ENCODE peak calls at places on chromosome 14, in seven cellular contexts. W, I, M, N, D, Q and Y are unnamed samples.

GRCh38 chr14:38143651-38144505 is 63.8 kb upstream of the SSTR1 start:
- DNase-seq in W (peak; percentile 11), I (no peak), M (no peak), N (peak; percentile 6), D (no peak), Q (peak; percentile 81), Y (no peak)

GRCh38 chr14:37591941-37592287 is 3.1 kb downstream of the FOXA1 start:
- DNase-seq in W (no peak), I (peak; percentile 92), M (no peak), N (no peak), D (no peak), Q (no peak), Y (no peak)

GRCh38 chr14:101511620-101512395 is 49.5 kb upstream of the DIO3 start:
- DNase-seq in W (no peak), I (no peak), M (no peak), N (no peak), D (no peak), Q (no peak), Y (no peak)

GRCh38 chr14:49971156-49972141 is 78.6 kb downstream of the ARF6 start:
- DNase-seq in W (no peak), I (peak; percentile 67), M (peak; percentile 85), N (no peak), D (no peak), Q (no peak), Y (peak; percentile 21)

GRCh38 chr14:95146079-95146771 is 11.1 kb downstream of the DICER1 start:
- DNase-seq in W (no peak), I (no peak), M (no peak), N (no peak), D (peak; percentile 48), Q (no peak), Y (no peak)

GRCh38 chr14:32252030-32252670 is 49.1 kb upstream of the RNU6-8 start:
- DNase-seq in W (peak; percentile 70), I (peak; percentile 90), M (peak; percentile 69), N (peak; percentile 81), D (peak; percentile 65), Q (peak; percentile 70), Y (peak; percentile 77)

GRCh38 chr14:82537831-82538230 is 1004.2 kb upstream of the SEL1L start:
- DNase-seq in W (no peak), I (peak; percentile 73), M (no peak), N (no peak), D (no peak), Q (no peak), Y (no peak)

GRCh38 chr14:48568688-48569087 is 893.3 kb upstream of the MDGA2 start:
- DNase-seq in W (no peak), I (no peak), M (no peak), N (peak; percentile 2), D (no peak), Q (no peak), Y (no peak)

GRCh38 chr14:90408713-90409112 is 11.9 kb downstream of the CALM1 start:
- DNase-seq in W (no peak), I (peak; percentile 49), M (no peak), N (no peak), D (no peak), Q (no peak), Y (no peak)

GRCh38 chr14:99158150-99158549 is 113.8 kb downstream of the BCL11B start:
- DNase-seq in W (no peak), I (no peak), M (no peak), N (no peak), D (peak; percentile 34), Q (no peak), Y (no peak)

GRCh38 chr14:36996133-36996856 is 176.1 kb downstream of the SLC25A21 start:
- DNase-seq in W (no peak), I (no peak), M (no peak), N (no peak), D (peak; percentile 19), Q (peak; percentile 83), Y (no peak)

GRCh38 chr14:78448483-78449094 is 278.4 kb downstream of the NRXN3 start:
- DNase-seq in W (peak; percentile 78), I (peak; percentile 86), M (no peak), N (peak; percentile 22), D (peak; percentile 68), Q (peak; percentile 36), Y (peak; percentile 42)

GRCh38 chr14:93976477-93977057 is at the start of gene ASB2:
- DNase-seq in W (no peak), I (no peak), M (peak; percentile 30), N (no peak), D (no peak), Q (no peak), Y (no peak)

GRCh38 chr14:68627868-68628604 is 164.8 kb downstream of the ZFP36L1 start:
- DNase-seq in W (peak; percentile 96), I (peak; percentile 12), M (peak; percentile 54), N (no peak), D (peak; percentile 88), Q (no peak), Y (no peak)

GRCh38 chr14:23829736-23830474 is 123.7 kb upstream of the DHRS4 start:
- DNase-seq in W (peak; percentile 17), I (no peak), M (no peak), N (peak; percentile 64), D (peak; percentile 63), Q (peak; percentile 97), Y (no peak)

GRCh38 chr14:95519699-95520098 is 3.2 kb upstream of the SYNE3 start:
- DNase-seq in W (no peak), I (no peak), M (peak; percentile 68), N (no peak), D (no peak), Q (peak; percentile 94), Y (peak; percentile 79)

GRCh38 chr14:69043598-69044267 is 64.6 kb upstream of the ACTN1 start:
- DNase-seq in W (no peak), I (no peak), M (no peak), N (peak; percentile 60), D (no peak), Q (peak; percentile 58), Y (no peak)

GRCh38 chr14:61456720-61457119 is 135.3 kb downstream of the PRKCH start:
- DNase-seq in W (peak; percentile 80), I (peak; percentile 88), M (peak; percentile 79), N (peak; percentile 99), D (peak; percentile 85), Q (peak; percentile 63), Y (peak; percentile 79)

GRCh38 chr14:91369628-91370445 is 47.8 kb downstream of the CCDC88C start:
- DNase-seq in W (no peak), I (peak; percentile 67), M (no peak), N (no peak), D (no peak), Q (no peak), Y (no peak)

GRCh38 chr14:55133416-55133815 is 4.4 kb downstream of the LGALS3 start:
- DNase-seq in W (peak; percentile 42), I (peak; percentile 14), M (no peak), N (peak; percentile 65), D (no peak), Q (no peak), Y (no peak)

GRCh38 chr14:105199093-105199492 is 18.0 kb upstream of the NUDT14 start:
- DNase-seq in W (no peak), I (no peak), M (no peak), N (no peak), D (no peak), Q (peak; percentile 70), Y (no peak)

GRCh38 chr14:65613251-65613650 is 200.7 kb downstream of the FUT8 start:
- DNase-seq in W (no peak), I (no peak), M (no peak), N (no peak), D (no peak), Q (no peak), Y (no peak)

GRCh38 chr14:85731198-85731597 is 201.3 kb downstream of the FLRT2 start:
- DNase-seq in W (no peak), I (no peak), M (no peak), N (no peak), D (no peak), Q (peak; percentile 79), Y (no peak)

GRCh38 chr14:63852271-63852816 is 460 bp upstream of the SYNE2 start:
- DNase-seq in W (no peak), I (peak; percentile 79), M (no peak), N (no peak), D (no peak), Q (no peak), Y (no peak)

GRCh38 chr14:77053046-77053841 is 24.7 kb upstream of the IRF2BPL start:
- DNase-seq in W (peak; percentile 89), I (no peak), M (peak; percentile 68), N (peak; percentile 96), D (peak; percentile 67), Q (peak; percentile 75), Y (peak; percentile 78)

GRCh38 chr14:104320611-104321086 is 182.3 kb downstream of the KIF26A start:
- DNase-seq in W (no peak), I (no peak), M (no peak), N (no peak), D (no peak), Q (no peak), Y (no peak)

GRCh38 chr14:91780452-91780851 is 48.6 kb upstream of the CATSPERB start:
- DNase-seq in W (no peak), I (no peak), M (no peak), N (no peak), D (no peak), Q (no peak), Y (no peak)

GRCh38 chr14:94164685-94165431 is 9.3 kb upstream of the PPP4R4 start:
- DNase-seq in W (peak; percentile 33), I (peak; percentile 86), M (no peak), N (no peak), D (no peak), Q (no peak), Y (no peak)

GRCh38 chr14:60116181-60116580 is 24.5 kb downstream of the PCNX4 start:
- DNase-seq in W (no peak), I (no peak), M (no peak), N (no peak), D (no peak), Q (no peak), Y (no peak)

GRCh38 chr14:72352012-72352411 is 419.8 kb downstream of the RGS6 start:
- DNase-seq in W (no peak), I (no peak), M (no peak), N (no peak), D (no peak), Q (no peak), Y (no peak)

GRCh38 chr14:101354726-101355125 is 206.6 kb upstream of the DIO3 start:
- DNase-seq in W (no peak), I (no peak), M (no peak), N (no peak), D (no peak), Q (no peak), Y (no peak)

GRCh38 chr14:33899723-33900341 is 51.0 kb downstream of the EGLN3 start:
- DNase-seq in W (no peak), I (peak; percentile 20), M (no peak), N (no peak), D (no peak), Q (no peak), Y (no peak)

GRCh38 chr14:58463147-58463546 is 35.6 kb downstream of the KIAA0586 start:
- DNase-seq in W (no peak), I (no peak), M (no peak), N (no peak), D (no peak), Q (no peak), Y (no peak)

GRCh38 chr14:23442721-23443356 is 7.4 kb upstream of the MYH7 start:
- DNase-seq in W (peak; percentile 61), I (no peak), M (no peak), N (no peak), D (no peak), Q (no peak), Y (no peak)

GRCh38 chr14:100237735-100238418 is 1.1 kb upstream of the YY1 start:
- DNase-seq in W (peak; percentile 62), I (peak; percentile 79), M (no peak), N (no peak), D (peak; percentile 63), Q (peak; percentile 55), Y (no peak)

GRCh38 chr14:89024691-89025090 is 200.2 kb downstream of the TTC8 start:
- DNase-seq in W (no peak), I (no peak), M (no peak), N (no peak), D (no peak), Q (no peak), Y (no peak)